ENCODE peak calls at places on chromosome 12, in ten cellular contexts. One of them, this sample, is unnamed. For H3K4me1, the result is how much of the 10 kb centered on the place peaks cover.

GRCh38 chr12:52144512-52145227 is 47.1 kb downstream of the KRT80 start:
- DNase-seq in A549: no peak
- DNase-seq in transverse colon: no peak
- DNase-seq in cardiac muscle cell: no peak
- DNase-seq in CD4-positive, CD25-positive, alpha-beta regulatory T cell: no peak
- DNase-seq in right atrium auricular region: no peak
- DNase-seq in stomach: no peak
- DNase-seq in Karpas-422: no peak
- DNase-seq in tibial artery: no peak
- DNase-seq in IMR-90: no peak
- DNase-seq in this sample: no peak

GRCh38 chr12:120534703-120535655 is 823 bp downstream of the RNF10 start:
- DNase-seq in stomach: peak
- DNase-seq in right atrium auricular region: no peak
- DNase-seq in IMR-90: peak
- DNase-seq in Karpas-422: peak
- DNase-seq in cardiac muscle cell: peak
- DNase-seq in tibial artery: peak
- DNase-seq in CD4-positive, CD25-positive, alpha-beta regulatory T cell: peak
- DNase-seq in A549: peak
- DNase-seq in transverse colon: peak
- DNase-seq in this sample: peak

GRCh38 chr12:58548801-58549200 is 371.5 kb downstream of the LRIG3 start:
- DNase-seq in transverse colon: no peak
- DNase-seq in right atrium auricular region: no peak
- DNase-seq in Karpas-422: no peak
- DNase-seq in tibial artery: no peak
- DNase-seq in CD4-positive, CD25-positive, alpha-beta regulatory T cell: no peak
- DNase-seq in cardiac muscle cell: no peak
- DNase-seq in A549: no peak
- DNase-seq in stomach: no peak
- DNase-seq in IMR-90: no peak
- DNase-seq in this sample: no peak

GRCh38 chr12:15123401-15123800 is 97.8 kb downstream of the RERG start:
- DNase-seq in Karpas-422: no peak
- DNase-seq in right atrium auricular region: no peak
- DNase-seq in CD4-positive, CD25-positive, alpha-beta regulatory T cell: no peak
- DNase-seq in stomach: no peak
- DNase-seq in IMR-90: no peak
- DNase-seq in transverse colon: no peak
- DNase-seq in cardiac muscle cell: no peak
- DNase-seq in tibial artery: no peak
- DNase-seq in A549: no peak
- DNase-seq in this sample: no peak

GRCh38 chr12:9649532-9649940 is 20.0 kb upstream of the CLEC2D start:
- DNase-seq in Karpas-422: peak
- DNase-seq in right atrium auricular region: no peak
- DNase-seq in tibial artery: no peak
- DNase-seq in stomach: no peak
- DNase-seq in IMR-90: no peak
- DNase-seq in transverse colon: no peak
- DNase-seq in cardiac muscle cell: peak
- DNase-seq in A549: no peak
- DNase-seq in CD4-positive, CD25-positive, alpha-beta regulatory T cell: no peak
- DNase-seq in this sample: peak

GRCh38 chr12:68910128-68910527 is 22.8 kb downstream of the CPM start:
- DNase-seq in Karpas-422: no peak
- DNase-seq in IMR-90: peak
- DNase-seq in A549: no peak
- DNase-seq in right atrium auricular region: no peak
- DNase-seq in CD4-positive, CD25-positive, alpha-beta regulatory T cell: no peak
- DNase-seq in cardiac muscle cell: no peak
- DNase-seq in stomach: no peak
- DNase-seq in tibial artery: no peak
- DNase-seq in transverse colon: no peak
- DNase-seq in this sample: no peak

GRCh38 chr12:82176016-82176415 is 182.2 kb downstream of the CCDC59 start:
- DNase-seq in CD4-positive, CD25-positive, alpha-beta regulatory T cell: no peak
- DNase-seq in stomach: no peak
- DNase-seq in cardiac muscle cell: no peak
- DNase-seq in transverse colon: no peak
- DNase-seq in right atrium auricular region: no peak
- DNase-seq in Karpas-422: no peak
- DNase-seq in tibial artery: no peak
- DNase-seq in A549: no peak
- DNase-seq in IMR-90: no peak
- DNase-seq in this sample: no peak

GRCh38 chr12:103456006-103456405 is 39.8 kb downstream of the C12orf42 start:
- DNase-seq in stomach: no peak
- DNase-seq in tibial artery: no peak
- DNase-seq in cardiac muscle cell: no peak
- DNase-seq in transverse colon: no peak
- DNase-seq in A549: no peak
- DNase-seq in Karpas-422: no peak
- DNase-seq in CD4-positive, CD25-positive, alpha-beta regulatory T cell: no peak
- DNase-seq in right atrium auricular region: no peak
- DNase-seq in IMR-90: no peak
- DNase-seq in this sample: no peak

GRCh38 chr12:118354903-118355302 is 17.8 kb downstream of the TAOK3 start:
- DNase-seq in CD4-positive, CD25-positive, alpha-beta regulatory T cell: no peak
- DNase-seq in stomach: no peak
- DNase-seq in right atrium auricular region: no peak
- DNase-seq in cardiac muscle cell: no peak
- DNase-seq in Karpas-422: no peak
- DNase-seq in tibial artery: no peak
- DNase-seq in A549: no peak
- DNase-seq in IMR-90: peak
- DNase-seq in transverse colon: no peak
- DNase-seq in this sample: no peak

GRCh38 chr12:115609356-115609755 is 668.1 kb downstream of the MED13L start:
- DNase-seq in IMR-90: peak
- DNase-seq in stomach: no peak
- DNase-seq in cardiac muscle cell: no peak
- DNase-seq in right atrium auricular region: no peak
- DNase-seq in tibial artery: no peak
- DNase-seq in CD4-positive, CD25-positive, alpha-beta regulatory T cell: no peak
- DNase-seq in Karpas-422: no peak
- DNase-seq in transverse colon: no peak
- DNase-seq in A549: no peak
- DNase-seq in this sample: no peak

GRCh38 chr12:130938186-130938585 is 15.5 kb upstream of the ADGRD1 start:
- DNase-seq in tibial artery: no peak
- DNase-seq in right atrium auricular region: no peak
- DNase-seq in Karpas-422: no peak
- DNase-seq in CD4-positive, CD25-positive, alpha-beta regulatory T cell: no peak
- DNase-seq in stomach: no peak
- DNase-seq in cardiac muscle cell: no peak
- DNase-seq in IMR-90: no peak
- DNase-seq in A549: no peak
- DNase-seq in transverse colon: no peak
- DNase-seq in this sample: no peak
- H3K4me1 ChIP-seq in tibial artery: under half
- H3K4me1 ChIP-seq in right atrium auricular region: under half
- H3K4me1 ChIP-seq in Karpas-422: under half
- H3K4me1 ChIP-seq in CD4-positive, CD25-positive, alpha-beta regulatory T cell: under half
- H3K4me1 ChIP-seq in stomach: under half
- H3K4me1 ChIP-seq in cardiac muscle cell: under half
- H3K4me1 ChIP-seq in IMR-90: under half
- H3K4me1 ChIP-seq in A549: under half
- H3K4me1 ChIP-seq in transverse colon: under half
- H3K4me1 ChIP-seq in this sample: under half

GRCh38 chr12:131101006-131101405 is 147.3 kb downstream of the ADGRD1 start:
- DNase-seq in CD4-positive, CD25-positive, alpha-beta regulatory T cell: no peak
- DNase-seq in Karpas-422: no peak
- DNase-seq in IMR-90: no peak
- DNase-seq in A549: no peak
- DNase-seq in right atrium auricular region: no peak
- DNase-seq in tibial artery: no peak
- DNase-seq in stomach: peak
- DNase-seq in cardiac muscle cell: no peak
- DNase-seq in transverse colon: no peak
- DNase-seq in this sample: no peak
- H3K4me1 ChIP-seq in CD4-positive, CD25-positive, alpha-beta regulatory T cell: under half
- H3K4me1 ChIP-seq in Karpas-422: under half
- H3K4me1 ChIP-seq in IMR-90: under half
- H3K4me1 ChIP-seq in A549: under half
- H3K4me1 ChIP-seq in right atrium auricular region: under half
- H3K4me1 ChIP-seq in tibial artery: under half
- H3K4me1 ChIP-seq in stomach: under half
- H3K4me1 ChIP-seq in cardiac muscle cell: under half
- H3K4me1 ChIP-seq in transverse colon: under half
- H3K4me1 ChIP-seq in this sample: under half

GRCh38 chr12:50639721-50640120 is 124.2 kb upstream of the ATF1 start:
- DNase-seq in stomach: no peak
- DNase-seq in CD4-positive, CD25-positive, alpha-beta regulatory T cell: no peak
- DNase-seq in tibial artery: no peak
- DNase-seq in cardiac muscle cell: no peak
- DNase-seq in A549: no peak
- DNase-seq in right atrium auricular region: no peak
- DNase-seq in IMR-90: no peak
- DNase-seq in Karpas-422: peak
- DNase-seq in transverse colon: no peak
- DNase-seq in this sample: no peak

GRCh38 chr12:50636505-50636904 is 127.4 kb upstream of the ATF1 start:
- DNase-seq in cardiac muscle cell: no peak
- DNase-seq in tibial artery: no peak
- DNase-seq in right atrium auricular region: no peak
- DNase-seq in IMR-90: no peak
- DNase-seq in Karpas-422: no peak
- DNase-seq in transverse colon: no peak
- DNase-seq in A549: no peak
- DNase-seq in stomach: no peak
- DNase-seq in CD4-positive, CD25-positive, alpha-beta regulatory T cell: no peak
- DNase-seq in this sample: no peak

GRCh38 chr12:50638482-50638880 is 125.4 kb upstream of the ATF1 start:
- DNase-seq in stomach: no peak
- DNase-seq in tibial artery: no peak
- DNase-seq in Karpas-422: no peak
- DNase-seq in transverse colon: no peak
- DNase-seq in right atrium auricular region: no peak
- DNase-seq in A549: no peak
- DNase-seq in cardiac muscle cell: no peak
- DNase-seq in CD4-positive, CD25-positive, alpha-beta regulatory T cell: no peak
- DNase-seq in IMR-90: no peak
- DNase-seq in this sample: no peak

GRCh38 chr12:50635857-50636256 is 128.0 kb upstream of the ATF1 start:
- DNase-seq in cardiac muscle cell: no peak
- DNase-seq in tibial artery: no peak
- DNase-seq in IMR-90: no peak
- DNase-seq in CD4-positive, CD25-positive, alpha-beta regulatory T cell: no peak
- DNase-seq in Karpas-422: no peak
- DNase-seq in A549: no peak
- DNase-seq in right atrium auricular region: no peak
- DNase-seq in transverse colon: no peak
- DNase-seq in stomach: no peak
- DNase-seq in this sample: no peak

DNA sequence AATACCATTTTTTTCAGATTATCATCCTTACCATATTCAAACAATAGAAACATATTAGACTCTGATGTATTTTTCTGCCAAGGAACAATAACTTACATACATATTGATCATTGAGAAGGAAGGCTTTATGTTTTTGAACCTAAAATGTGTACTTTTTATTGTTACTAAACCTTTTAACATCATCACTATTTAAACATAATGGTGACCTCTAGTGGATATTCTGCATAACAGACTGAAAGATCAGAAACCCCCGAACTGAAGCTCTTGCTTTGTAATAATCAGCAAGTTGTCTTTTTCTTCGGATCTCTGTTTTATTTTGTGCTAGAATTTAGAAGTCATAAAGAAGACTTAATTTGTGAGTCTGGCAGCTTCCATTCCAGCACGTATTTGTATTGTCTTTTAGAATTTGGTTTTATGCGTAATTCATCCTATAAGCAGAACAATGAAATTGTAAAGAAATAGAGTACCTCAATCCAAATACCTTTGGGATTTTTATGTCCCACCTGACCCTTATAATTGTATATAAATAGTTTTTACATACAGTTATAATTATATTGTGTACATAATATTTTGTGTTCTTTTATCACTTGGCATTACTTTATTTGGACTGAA is 125.9 kb upstream of the ATF1 start:
- DNase-seq in right atrium auricular region: no peak
- DNase-seq in Karpas-422: peak
- DNase-seq in tibial artery: no peak
- DNase-seq in cardiac muscle cell: peak
- DNase-seq in stomach: no peak
- DNase-seq in transverse colon: no peak
- DNase-seq in IMR-90: peak
- DNase-seq in A549: peak
- DNase-seq in CD4-positive, CD25-positive, alpha-beta regulatory T cell: peak
- DNase-seq in this sample: peak
- H3K4me1 ChIP-seq in right atrium auricular region: under half
- H3K4me1 ChIP-seq in Karpas-422: half or more
- H3K4me1 ChIP-seq in tibial artery: under half
- H3K4me1 ChIP-seq in cardiac muscle cell: under half
- H3K4me1 ChIP-seq in stomach: under half
- H3K4me1 ChIP-seq in transverse colon: under half
- H3K4me1 ChIP-seq in IMR-90: under half
- H3K4me1 ChIP-seq in A549: under half
- H3K4me1 ChIP-seq in CD4-positive, CD25-positive, alpha-beta regulatory T cell: under half
- H3K4me1 ChIP-seq in this sample: under half

GRCh38 chr12:12993367-12993766 is 6.7 kb downstream of the HEBP1 start:
- DNase-seq in transverse colon: no peak
- DNase-seq in CD4-positive, CD25-positive, alpha-beta regulatory T cell: no peak
- DNase-seq in cardiac muscle cell: no peak
- DNase-seq in stomach: no peak
- DNase-seq in right atrium auricular region: no peak
- DNase-seq in A549: no peak
- DNase-seq in Karpas-422: no peak
- DNase-seq in tibial artery: no peak
- DNase-seq in IMR-90: no peak
- DNase-seq in this sample: no peak

GRCh38 chr12:12995088-12995487 is 5.0 kb downstream of the HEBP1 start:
- DNase-seq in stomach: no peak
- DNase-seq in Karpas-422: no peak
- DNase-seq in CD4-positive, CD25-positive, alpha-beta regulatory T cell: no peak
- DNase-seq in A549: no peak
- DNase-seq in tibial artery: no peak
- DNase-seq in right atrium auricular region: no peak
- DNase-seq in cardiac muscle cell: no peak
- DNase-seq in transverse colon: no peak
- DNase-seq in IMR-90: no peak
- DNase-seq in this sample: no peak

GRCh38 chr12:12997734-12998133 is 2.3 kb downstream of the HEBP1 start:
- DNase-seq in transverse colon: no peak
- DNase-seq in stomach: no peak
- DNase-seq in A549: no peak
- DNase-seq in IMR-90: no peak
- DNase-seq in cardiac muscle cell: no peak
- DNase-seq in CD4-positive, CD25-positive, alpha-beta regulatory T cell: no peak
- DNase-seq in tibial artery: no peak
- DNase-seq in right atrium auricular region: no peak
- DNase-seq in Karpas-422: no peak
- DNase-seq in this sample: no peak

GRCh38 chr12:12998248-12998647 is 1.8 kb downstream of the HEBP1 start:
- DNase-seq in tibial artery: no peak
- DNase-seq in A549: no peak
- DNase-seq in stomach: no peak
- DNase-seq in cardiac muscle cell: no peak
- DNase-seq in Karpas-422: no peak
- DNase-seq in IMR-90: no peak
- DNase-seq in CD4-positive, CD25-positive, alpha-beta regulatory T cell: no peak
- DNase-seq in right atrium auricular region: no peak
- DNase-seq in transverse colon: no peak
- DNase-seq in this sample: no peak

GRCh38 chr12:12996235-12996634 is 3.8 kb downstream of the HEBP1 start:
- DNase-seq in cardiac muscle cell: no peak
- DNase-seq in Karpas-422: no peak
- DNase-seq in CD4-positive, CD25-positive, alpha-beta regulatory T cell: no peak
- DNase-seq in right atrium auricular region: no peak
- DNase-seq in tibial artery: no peak
- DNase-seq in stomach: no peak
- DNase-seq in A549: no peak
- DNase-seq in IMR-90: no peak
- DNase-seq in transverse colon: no peak
- DNase-seq in this sample: no peak
- H3K4me1 ChIP-seq in cardiac muscle cell: under half
- H3K4me1 ChIP-seq in Karpas-422: under half
- H3K4me1 ChIP-seq in CD4-positive, CD25-positive, alpha-beta regulatory T cell: under half
- H3K4me1 ChIP-seq in right atrium auricular region: under half
- H3K4me1 ChIP-seq in tibial artery: under half
- H3K4me1 ChIP-seq in stomach: half or more
- H3K4me1 ChIP-seq in A549: under half
- H3K4me1 ChIP-seq in IMR-90: under half
- H3K4me1 ChIP-seq in transverse colon: under half
- H3K4me1 ChIP-seq in this sample: under half

This sample was measured in hepatocyte.